ENCODE peak calls at places on chromosomes 2 and 18, in seven cellular contexts. One of them, this sample, is unnamed.

GRCh38 chr2:73088703-73089102 is 17.2 kb upstream of the SFXN5 start:
- DNase-seq in H9: no peak
- DNase-seq in colonic mucosa: no peak
- DNase-seq in astrocyte: no peak
- DNase-seq in fibroblast of mammary gland: no peak
- DNase-seq in DND-41: no peak
- DNase-seq in brain microvascular endothelial cell: no peak
- DNase-seq in this sample: no peak

GRCh38 chr2:10300997-10301945 is 1.4 kb upstream of the HPCAL1 start:
- DNase-seq in H9: no peak
- DNase-seq in colonic mucosa: peak
- DNase-seq in astrocyte: no peak
- DNase-seq in fibroblast of mammary gland: no peak
- DNase-seq in DND-41: no peak
- DNase-seq in brain microvascular endothelial cell: no peak
- DNase-seq in this sample: no peak

GRCh38 chr2:134153481-134153880 is 100.4 kb upstream of the MGAT5 start:
- DNase-seq in H9: no peak
- DNase-seq in colonic mucosa: peak
- DNase-seq in astrocyte: no peak
- DNase-seq in fibroblast of mammary gland: no peak
- DNase-seq in DND-41: no peak
- DNase-seq in brain microvascular endothelial cell: no peak
- DNase-seq in this sample: no peak

GRCh38 chr2:215660687-215661086 is 224.8 kb upstream of the FN1 start:
- DNase-seq in H9: no peak
- DNase-seq in colonic mucosa: no peak
- DNase-seq in astrocyte: peak
- DNase-seq in fibroblast of mammary gland: peak
- DNase-seq in DND-41: no peak
- DNase-seq in brain microvascular endothelial cell: peak
- DNase-seq in this sample: no peak

GRCh38 chr2:33893801-33894200 is 294.7 kb upstream of the FAM98A start:
- DNase-seq in H9: no peak
- DNase-seq in colonic mucosa: no peak
- DNase-seq in astrocyte: no peak
- DNase-seq in fibroblast of mammary gland: no peak
- DNase-seq in DND-41: no peak
- DNase-seq in brain microvascular endothelial cell: no peak
- DNase-seq in this sample: no peak

GRCh38 chr2:150485871-150486538 is 1.5 kb downstream of the RND3 start:
- DNase-seq in H9: peak
- DNase-seq in colonic mucosa: peak
- DNase-seq in astrocyte: peak
- DNase-seq in fibroblast of mammary gland: peak
- DNase-seq in DND-41: no peak
- DNase-seq in brain microvascular endothelial cell: no peak
- DNase-seq in this sample: peak

GRCh38 chr2:45699032-45699658 is 47.7 kb downstream of the PRKCE start:
- DNase-seq in H9: no peak
- DNase-seq in colonic mucosa: no peak
- DNase-seq in astrocyte: peak
- DNase-seq in fibroblast of mammary gland: peak
- DNase-seq in DND-41: no peak
- DNase-seq in brain microvascular endothelial cell: peak
- DNase-seq in this sample: peak

GRCh38 chr18:31648458-31648857 is 35.9 kb downstream of the B4GALT6 start:
- DNase-seq in H9: no peak
- DNase-seq in colonic mucosa: no peak
- DNase-seq in astrocyte: no peak
- DNase-seq in fibroblast of mammary gland: no peak
- DNase-seq in DND-41: no peak
- DNase-seq in brain microvascular endothelial cell: no peak
- DNase-seq in this sample: no peak

GRCh38 chr2:241535871-241536639 is 22.5 kb upstream of the BOK start:
- DNase-seq in H9: no peak
- DNase-seq in colonic mucosa: no peak
- DNase-seq in astrocyte: no peak
- DNase-seq in fibroblast of mammary gland: no peak
- DNase-seq in DND-41: no peak
- DNase-seq in brain microvascular endothelial cell: no peak
- DNase-seq in this sample: no peak

GRCh38 chr18:67525328-67526110 is 9.0 kb upstream of the DSEL start:
- DNase-seq in H9: no peak
- DNase-seq in colonic mucosa: peak
- DNase-seq in astrocyte: peak
- DNase-seq in fibroblast of mammary gland: peak
- DNase-seq in DND-41: no peak
- DNase-seq in brain microvascular endothelial cell: peak
- DNase-seq in this sample: peak

GRCh38 chr18:22683196-22683676 is 249.9 kb upstream of the RBBP8 start:
- DNase-seq in H9: no peak
- DNase-seq in colonic mucosa: peak
- DNase-seq in astrocyte: peak
- DNase-seq in fibroblast of mammary gland: peak
- DNase-seq in DND-41: no peak
- DNase-seq in brain microvascular endothelial cell: peak
- DNase-seq in this sample: peak

DNA sequence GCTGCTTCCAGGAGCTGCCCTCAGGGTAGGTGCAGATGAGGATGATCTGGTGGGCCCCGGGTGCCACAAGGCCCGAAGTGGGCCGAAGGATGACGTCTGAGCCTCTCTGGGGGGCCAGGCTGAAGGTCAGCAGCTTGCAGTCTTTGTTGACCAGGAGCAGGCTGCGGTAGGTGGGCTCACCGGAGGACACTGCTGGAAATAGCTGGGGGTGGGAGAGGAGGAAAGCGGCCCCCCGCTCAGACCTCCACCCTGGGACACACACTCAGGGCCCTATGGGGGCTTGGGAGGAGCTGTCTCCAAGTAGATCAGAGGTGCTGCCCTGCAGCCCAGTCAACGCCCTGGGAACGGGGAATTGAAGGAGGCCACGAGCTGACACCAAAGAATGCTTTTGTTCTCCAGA is 17.3 kb downstream of the CFAP65 start:
- DNase-seq in H9: no peak
- DNase-seq in colonic mucosa: no peak
- DNase-seq in astrocyte: no peak
- DNase-seq in fibroblast of mammary gland: no peak
- DNase-seq in DND-41: no peak
- DNase-seq in brain microvascular endothelial cell: no peak
- DNase-seq in this sample: no peak
- TF ChIP-seq CTCF in H9: no peak
- TF ChIP-seq CTCF in colonic mucosa: no peak
- TF ChIP-seq CTCF in astrocyte: no peak
- TF ChIP-seq CTCF in fibroblast of mammary gland: no peak
- TF ChIP-seq CTCF in DND-41: no peak
- TF ChIP-seq CTCF in brain microvascular endothelial cell: no peak
- TF ChIP-seq CTCF in this sample: no peak

DNA sequence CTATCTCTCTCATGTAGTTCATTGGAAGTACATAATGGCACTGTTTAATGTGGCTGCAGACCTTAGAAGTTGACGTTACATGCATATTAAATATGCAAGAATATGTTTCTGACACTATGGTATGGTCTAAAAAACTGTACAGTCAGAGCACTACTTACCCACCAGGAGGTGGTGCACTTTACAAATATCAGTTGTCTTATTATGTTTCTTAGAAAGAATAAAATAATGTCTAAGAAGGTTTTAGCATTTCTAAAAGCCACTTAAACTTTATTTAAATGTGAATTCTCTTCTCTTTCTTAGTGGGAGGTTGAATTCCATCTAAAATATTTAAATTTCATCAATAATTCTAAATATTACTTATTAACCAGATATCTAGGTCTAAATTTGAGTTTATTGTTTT is 4.3 kb downstream of the TMEFF2 start:
- DNase-seq in H9: no peak
- DNase-seq in colonic mucosa: no peak
- DNase-seq in astrocyte: peak
- DNase-seq in fibroblast of mammary gland: peak
- DNase-seq in DND-41: no peak
- DNase-seq in brain microvascular endothelial cell: peak
- DNase-seq in this sample: peak
- TF ChIP-seq CTCF in H9: peak
- TF ChIP-seq CTCF in colonic mucosa: peak
- TF ChIP-seq CTCF in astrocyte: peak
- TF ChIP-seq CTCF in fibroblast of mammary gland: peak
- TF ChIP-seq CTCF in DND-41: peak
- TF ChIP-seq CTCF in brain microvascular endothelial cell: peak
- TF ChIP-seq CTCF in this sample: peak

GRCh38 chr2:211877061-211877460 is 661.5 kb downstream of the ERBB4 start:
- DNase-seq in H9: no peak
- DNase-seq in colonic mucosa: no peak
- DNase-seq in astrocyte: peak
- DNase-seq in fibroblast of mammary gland: peak
- DNase-seq in DND-41: no peak
- DNase-seq in brain microvascular endothelial cell: peak
- DNase-seq in this sample: peak

GRCh38 chr2:211881449-211881848 is 657.2 kb downstream of the ERBB4 start:
- DNase-seq in H9: peak
- DNase-seq in colonic mucosa: no peak
- DNase-seq in astrocyte: no peak
- DNase-seq in fibroblast of mammary gland: no peak
- DNase-seq in DND-41: no peak
- DNase-seq in brain microvascular endothelial cell: no peak
- DNase-seq in this sample: no peak

GRCh38 chr2:211875488-211875887 is 663.1 kb downstream of the ERBB4 start:
- DNase-seq in H9: no peak
- DNase-seq in colonic mucosa: no peak
- DNase-seq in astrocyte: no peak
- DNase-seq in fibroblast of mammary gland: peak
- DNase-seq in DND-41: no peak
- DNase-seq in brain microvascular endothelial cell: peak
- DNase-seq in this sample: peak

DNA sequence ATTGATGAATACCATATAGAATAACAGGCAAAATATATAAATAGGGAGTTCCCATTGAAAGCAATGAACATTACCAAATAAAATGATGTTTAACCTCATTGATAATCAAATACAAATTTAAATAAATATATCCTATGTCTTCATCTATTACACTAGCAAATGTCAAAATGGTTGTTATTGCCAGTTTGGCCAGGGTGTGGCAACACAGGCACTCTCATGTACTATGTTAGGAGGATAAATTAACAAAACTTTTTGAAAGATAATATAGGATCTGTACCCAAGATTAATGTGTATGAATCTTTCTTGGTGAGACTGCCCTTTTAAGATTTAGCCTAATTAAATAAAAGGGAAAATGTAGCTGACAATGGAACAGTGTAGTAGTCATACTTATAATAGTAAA is 659.3 kb downstream of the ERBB4 start:
- DNase-seq in H9: no peak
- DNase-seq in colonic mucosa: no peak
- DNase-seq in astrocyte: no peak
- DNase-seq in fibroblast of mammary gland: peak
- DNase-seq in DND-41: no peak
- DNase-seq in brain microvascular endothelial cell: peak
- DNase-seq in this sample: peak
- TF ChIP-seq CTCF in H9: peak
- TF ChIP-seq CTCF in colonic mucosa: no peak
- TF ChIP-seq CTCF in astrocyte: peak
- TF ChIP-seq CTCF in fibroblast of mammary gland: peak
- TF ChIP-seq CTCF in DND-41: peak
- TF ChIP-seq CTCF in brain microvascular endothelial cell: peak
- TF ChIP-seq CTCF in this sample: peak

GRCh38 chr2:200385063-200385635 is 78.7 kb downstream of the SPATS2L start:
- DNase-seq in H9: no peak
- DNase-seq in colonic mucosa: no peak
- DNase-seq in astrocyte: no peak
- DNase-seq in fibroblast of mammary gland: no peak
- DNase-seq in DND-41: no peak
- DNase-seq in brain microvascular endothelial cell: no peak
- DNase-seq in this sample: no peak

GRCh38 chr2:200383380-200384110 is 77.1 kb downstream of the SPATS2L start:
- DNase-seq in H9: no peak
- DNase-seq in colonic mucosa: no peak
- DNase-seq in astrocyte: peak
- DNase-seq in fibroblast of mammary gland: peak
- DNase-seq in DND-41: no peak
- DNase-seq in brain microvascular endothelial cell: no peak
- DNase-seq in this sample: peak

GRCh38 chr2:200380833-200381542 is 74.5 kb downstream of the SPATS2L start:
- DNase-seq in H9: no peak
- DNase-seq in colonic mucosa: no peak
- DNase-seq in astrocyte: peak
- DNase-seq in fibroblast of mammary gland: peak
- DNase-seq in DND-41: no peak
- DNase-seq in brain microvascular endothelial cell: peak
- DNase-seq in this sample: peak

GRCh38 chr2:200380139-200380561 is 73.7 kb downstream of the SPATS2L start:
- DNase-seq in H9: no peak
- DNase-seq in colonic mucosa: no peak
- DNase-seq in astrocyte: peak
- DNase-seq in fibroblast of mammary gland: no peak
- DNase-seq in DND-41: no peak
- DNase-seq in brain microvascular endothelial cell: no peak
- DNase-seq in this sample: no peak

DNA sequence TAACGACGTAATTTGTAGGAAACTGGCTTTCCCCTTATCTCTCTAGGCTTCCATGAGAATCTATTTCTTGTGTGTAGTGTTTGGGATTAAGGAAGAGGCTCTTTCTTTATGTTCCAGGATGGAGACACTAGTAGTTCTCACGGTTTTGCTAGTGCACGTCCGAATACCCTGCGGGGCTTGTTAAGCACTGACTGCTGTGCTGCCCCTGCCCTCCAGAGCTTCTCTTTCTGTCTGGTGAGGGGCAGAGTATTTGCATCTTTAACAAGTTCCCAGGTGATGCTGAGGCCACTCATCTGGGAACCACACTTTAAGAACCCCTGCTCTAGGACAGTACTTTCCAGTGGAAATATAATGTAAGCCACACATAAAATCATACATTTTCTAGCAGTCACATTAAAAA is 76.4 kb downstream of the SPATS2L start:
- DNase-seq in H9: peak
- DNase-seq in colonic mucosa: no peak
- DNase-seq in astrocyte: no peak
- DNase-seq in fibroblast of mammary gland: no peak
- DNase-seq in DND-41: no peak
- DNase-seq in brain microvascular endothelial cell: no peak
- DNase-seq in this sample: no peak
- TF ChIP-seq CTCF in H9: no peak
- TF ChIP-seq CTCF in colonic mucosa: no peak
- TF ChIP-seq CTCF in astrocyte: no peak
- TF ChIP-seq CTCF in fibroblast of mammary gland: no peak
- TF ChIP-seq CTCF in DND-41: no peak
- TF ChIP-seq CTCF in brain microvascular endothelial cell: no peak
- TF ChIP-seq CTCF in this sample: no peak

DNA sequence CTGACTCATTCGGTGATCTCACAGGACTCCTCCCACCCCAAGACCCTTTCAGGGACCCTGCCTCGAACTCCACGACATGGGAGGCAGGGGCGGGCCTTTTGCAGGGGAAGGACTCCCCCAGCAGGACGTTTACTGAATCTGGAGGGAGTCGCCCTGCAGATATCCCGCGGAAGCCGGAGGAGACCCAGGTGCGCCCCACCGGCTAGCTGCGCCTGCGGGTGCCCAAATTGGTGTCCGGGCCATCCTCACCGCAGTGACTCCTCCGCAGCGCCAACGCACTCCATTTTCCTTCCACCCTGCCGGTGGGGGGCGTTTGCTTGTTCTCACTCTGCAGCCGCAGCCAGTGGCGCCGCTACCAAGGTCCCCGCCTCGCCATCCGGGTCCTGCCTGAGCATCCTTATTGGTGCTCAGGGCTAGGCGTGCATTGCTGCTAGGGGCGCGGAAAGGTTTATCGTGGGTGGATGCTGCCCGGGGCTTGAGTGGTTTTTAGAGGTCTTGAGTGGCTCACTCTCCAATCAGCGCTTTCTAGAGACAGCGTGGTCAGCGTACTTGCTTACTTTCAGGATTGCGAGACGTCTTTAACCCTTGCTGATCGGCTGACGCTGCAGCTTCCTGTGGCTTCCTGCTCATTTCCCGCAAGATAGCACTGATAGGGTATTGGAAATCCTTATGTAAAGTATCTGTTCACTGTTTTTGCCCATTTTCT is 81.4 kb downstream of the BIN1 start:
- DNase-seq in H9: peak
- DNase-seq in colonic mucosa: peak
- DNase-seq in astrocyte: peak
- DNase-seq in fibroblast of mammary gland: peak
- DNase-seq in DND-41: no peak
- DNase-seq in brain microvascular endothelial cell: peak
- DNase-seq in this sample: peak
- TF ChIP-seq CTCF in H9: peak
- TF ChIP-seq CTCF in colonic mucosa: no peak
- TF ChIP-seq CTCF in astrocyte: peak
- TF ChIP-seq CTCF in fibroblast of mammary gland: no peak
- TF ChIP-seq CTCF in DND-41: no peak
- TF ChIP-seq CTCF in brain microvascular endothelial cell: peak
- TF ChIP-seq CTCF in this sample: peak

This sample was measured in cardiac fibroblast.